ENCODE peak calls at places on chromosomes 5 and 9, in five cellular contexts. A is astrocyte of the spinal cord, S is lower leg skin, Y is foreskin keratinocyte, R is suprapubic skin. W is an unnamed sample.

GRCh38 chr9:125341566-125341965 is 79.9 kb downstream of the GAPVD1 start:
- DNase-seq in A (no peak), S (no peak), Y (no peak), R (no peak), W (no peak)

GRCh38 chr9:109939698-109940342 is 159.8 kb downstream of the PALM2AKAP2 start:
- DNase-seq in A (no peak), S (no peak), Y (no peak), R (no peak), W (no peak)

GRCh38 chr9:470795-471194 is 256.1 kb downstream of the DOCK8 start:
- DNase-seq in A (no peak), S (no peak), Y (no peak), R (no peak), W (no peak)

GRCh38 chr9:94973491-94973941 is 247.0 kb downstream of the AOPEP start:
- DNase-seq in A (peak; percentile 83), S (no peak), Y (no peak), R (no peak), W (no peak)

GRCh38 chr5:74294231-74294705 is 346.3 kb downstream of the ENC1 start:
- DNase-seq in A (peak; percentile 55), S (no peak), Y (no peak), R (no peak), W (no peak)

GRCh38 chr9:113590991-113591898 is 127.7 kb downstream of the RGS3 start:
- DNase-seq in A (peak; percentile 76), S (peak; percentile 80), Y (peak; percentile 61), R (peak; percentile 86), W (peak; percentile 91)

GRCh38 chr9:27437652-27438373 is 86.3 kb upstream of the IFNK start:
- DNase-seq in A (no peak), S (no peak), Y (peak; percentile 56), R (no peak), W (no peak)

GRCh38 chr9:18972675-18973074 is 60.3 kb downstream of the SAXO1 start:
- DNase-seq in A (no peak), S (no peak), Y (no peak), R (no peak), W (no peak)

GRCh38 chr5:139446956-139447779 is 7.8 kb upstream of the DNAJC18 start:
- DNase-seq in A (peak; percentile 17), S (no peak), Y (peak; percentile 70), R (no peak), W (no peak)

GRCh38 chr5:102975457-102976182 is 144.3 kb downstream of the GIN1 start:
- DNase-seq in A (peak; percentile 64), S (no peak), Y (peak; percentile 26), R (no peak), W (no peak)

GRCh38 chr5:10702911-10703491 is 58.0 kb downstream of the DAP start:
- DNase-seq in A (peak; percentile 52), S (no peak), Y (peak; percentile 99), R (no peak), W (no peak)

GRCh38 chr5:4027335-4027734 is 431.7 kb downstream of the IRX1 start:
- DNase-seq in A (no peak), S (no peak), Y (peak; percentile 6), R (no peak), W (no peak)

GRCh38 chr5:145681686-145682085 is 153.5 kb downstream of the PRELID2 start:
- DNase-seq in A (peak; percentile 72), S (peak; percentile 60), Y (peak; percentile 70), R (no peak), W (peak; percentile 36)

GRCh38 chr5:96493189-96493790 is 60.2 kb upstream of the PCSK1 start:
- DNase-seq in A (no peak), S (no peak), Y (no peak), R (no peak), W (no peak)

GRCh38 chr5:62521319-62521718 is 57.3 kb upstream of the LRRC70 start:
- DNase-seq in A (no peak), S (no peak), Y (no peak), R (no peak), W (no peak)

GRCh38 chr5:43400082-43400481 is 12.1 kb downstream of the CCL28 start:
- DNase-seq in A (peak; percentile 33), S (no peak), Y (no peak), R (no peak), W (no peak)

GRCh38 chr5:126445502-126446174 is 22.4 kb downstream of the GRAMD2B start:
- DNase-seq in A (no peak), S (no peak), Y (peak; percentile 98), R (no peak), W (no peak)

GRCh38 chr9:129335456-129336129 is 157.5 kb upstream of the IER5L start:
- DNase-seq in A (no peak), S (peak; percentile 47), Y (no peak), R (no peak), W (no peak)

GRCh38 chr9:129336130-129336528 is 158.1 kb upstream of the IER5L start:
- DNase-seq in A (peak; percentile 74), S (no peak), Y (no peak), R (no peak), W (no peak)

GRCh38 chr9:129337287-129338140 is 159.5 kb upstream of the IER5L start:
- DNase-seq in A (no peak), S (no peak), Y (no peak), R (no peak), W (no peak)

GRCh38 chr9:129334744-129335080 is 156.7 kb upstream of the IER5L start:
- DNase-seq in A (no peak), S (no peak), Y (no peak), R (no peak), W (no peak)

GRCh38 chr9:129336601-129337286 is 158.7 kb upstream of the IER5L start:
- DNase-seq in A (peak; percentile 80), S (peak; percentile 68), Y (no peak), R (no peak), W (peak; percentile 58)
- TF ChIP-seq CTCF in A (no peak), S (no peak), Y (no peak), R (no peak), W (no peak)

DNA sequence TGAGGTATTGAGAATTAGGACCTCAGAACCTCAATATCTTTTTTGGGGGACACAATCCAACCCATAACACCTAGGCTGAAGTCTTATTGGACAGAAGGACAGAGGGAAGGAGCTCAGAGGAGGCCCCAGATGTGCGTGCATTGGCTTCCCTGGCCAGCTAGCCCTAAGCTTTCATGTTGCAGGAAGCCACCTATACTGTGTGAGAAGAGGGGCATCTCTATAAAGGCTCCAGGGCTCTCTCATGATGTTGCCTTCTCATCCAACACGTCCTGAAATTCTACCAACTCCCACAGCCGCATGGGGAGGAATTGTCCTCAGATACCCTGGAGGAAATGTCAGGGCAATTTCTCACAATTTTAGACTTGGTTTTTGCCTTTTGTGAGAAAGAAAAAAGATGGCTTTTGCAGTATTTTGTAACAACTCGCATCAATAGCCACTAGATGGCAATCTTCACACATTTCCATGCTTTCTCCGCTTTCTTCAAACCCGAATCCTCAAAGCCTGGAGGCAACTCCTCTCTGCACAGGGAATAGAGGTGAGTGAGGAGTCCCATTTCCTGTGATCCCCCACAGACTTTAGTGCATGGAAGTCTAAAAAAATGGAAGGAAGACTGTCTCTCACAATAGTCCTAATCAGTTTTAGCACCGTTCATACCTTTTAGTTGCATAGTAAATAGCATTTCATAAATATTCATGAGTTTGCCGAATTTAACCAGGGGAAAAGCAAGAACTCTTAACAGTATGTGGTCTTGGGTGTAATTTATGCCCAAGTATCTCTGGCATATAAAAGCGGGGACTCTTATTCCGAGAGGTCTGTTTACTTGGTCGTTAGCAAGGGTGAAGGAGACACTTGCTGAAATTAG is 7.4 kb upstream of the PPP3R2 start:
- DNase-seq in A (peak; percentile 54), S (no peak), Y (peak; percentile 42), R (no peak), W (peak; percentile 24)
- TF ChIP-seq CTCF in A (peak; percentile 68), S (no peak), Y (peak; percentile 79), R (peak; percentile 45), W (peak; percentile 64)

GRCh38 chr5:132227485-132228240 is at the start of gene P4HA2:
- DNase-seq in A (peak; percentile 67), S (peak; percentile 70), Y (peak; percentile 54), R (peak; percentile 86), W (peak; percentile 85)
- TF ChIP-seq CTCF in A (no peak), S (no peak), Y (peak; percentile 17), R (peak; percentile 31), W (no peak)

DNA sequence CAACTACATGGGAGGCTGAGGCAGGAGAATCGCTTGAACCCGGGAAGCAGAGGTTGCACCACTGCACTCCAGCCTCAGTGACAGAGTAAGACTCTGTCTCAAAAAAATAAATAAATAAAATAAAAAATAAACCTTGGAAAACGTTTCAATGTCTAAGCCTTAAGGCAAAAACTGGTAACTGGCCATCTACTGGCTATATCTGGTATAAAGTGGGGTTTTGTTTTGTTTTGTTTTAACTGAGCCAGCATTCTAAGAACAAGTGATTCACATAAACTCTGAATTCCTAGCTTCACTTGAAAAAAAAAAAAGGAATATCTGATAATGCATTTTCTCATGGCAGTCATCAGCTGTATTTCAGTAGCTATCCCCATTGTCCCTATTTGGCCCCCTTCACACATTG is 126.1 kb upstream of the EFNA5 start:
- DNase-seq in A (no peak), S (no peak), Y (no peak), R (no peak), W (no peak)
- TF ChIP-seq CTCF in A (peak; percentile 11), S (no peak), Y (peak; percentile 28), R (no peak), W (no peak)

GRCh38 chr9:21558079-21558478 is 76.0 kb upstream of the IFNE start:
- DNase-seq in A (peak; percentile 47), S (no peak), Y (no peak), R (no peak), W (no peak)

GRCh38 chr9:21560281-21560745 is 78.2 kb upstream of the IFNE start:
- DNase-seq in A (no peak), S (no peak), Y (no peak), R (no peak), W (no peak)

GRCh38 chr9:21561502-21561901 is 79.4 kb upstream of the IFNE start:
- DNase-seq in A (no peak), S (no peak), Y (no peak), R (no peak), W (no peak)

GRCh38 chr9:21558627-21559401 is 76.7 kb upstream of the IFNE start:
- DNase-seq in A (peak; percentile 64), S (no peak), Y (no peak), R (no peak), W (no peak)

DNA sequence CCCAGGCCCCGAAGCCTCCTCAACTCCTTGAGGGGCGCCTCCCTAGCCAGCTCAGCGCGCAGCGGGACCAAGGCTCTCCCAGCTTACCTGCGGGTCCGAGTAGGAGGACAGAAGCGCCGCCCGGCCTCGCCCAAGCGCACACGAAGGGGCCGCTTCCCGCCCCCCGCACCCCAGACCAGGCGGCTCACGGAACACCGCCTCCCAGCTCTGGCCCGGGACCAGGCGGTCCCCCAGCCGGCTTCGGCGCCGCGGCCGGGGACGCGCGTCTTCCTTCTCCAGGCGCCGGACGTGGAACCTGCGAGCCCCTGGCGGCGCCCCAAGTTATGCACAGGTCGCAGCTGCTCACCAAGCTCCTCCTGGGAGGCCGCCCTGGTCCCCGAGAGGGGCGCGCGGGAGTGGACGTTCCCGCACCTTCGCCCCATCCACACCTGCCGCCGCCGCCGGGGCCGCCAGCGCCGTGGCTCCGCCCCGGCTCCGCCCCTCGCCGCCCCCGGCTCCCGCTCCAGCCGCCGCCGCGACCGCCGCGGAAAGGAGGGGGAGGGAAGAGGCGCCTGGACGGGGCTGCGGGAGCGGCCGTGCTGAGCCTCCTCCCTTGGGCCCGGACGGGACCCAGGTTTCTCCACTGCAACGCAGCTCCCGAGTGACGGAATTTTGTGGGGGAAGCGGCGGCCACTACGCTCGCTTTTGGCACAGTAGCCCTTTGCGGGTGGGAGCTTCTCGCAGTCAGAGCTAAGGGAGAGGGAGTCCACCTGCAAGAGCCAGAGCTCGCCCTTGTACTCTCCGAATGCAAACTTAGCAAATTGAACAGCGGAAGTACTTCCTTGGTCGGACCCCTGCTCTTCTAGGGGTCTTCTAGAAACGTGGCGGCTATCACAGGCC is 77.5 kb upstream of the IFNE start:
- DNase-seq in A (peak; percentile 70), S (no peak), Y (peak; percentile 66), R (peak; percentile 57), W (peak; percentile 76)
- TF ChIP-seq CTCF in A (no peak), S (no peak), Y (peak; percentile 29), R (no peak), W (no peak)